ENCODE peak calls at places on chromosomes 4 and X, in ten cellular contexts. L is T-cell; W is endothelial cell; F is GM23248; S is T-helper 2 cell; V is suprapubic skin; T is stimulated activated CD4-positive, alpha-beta T cell treated with anti-CD3 and anti-CD28 coated beads, Interleukin-15, amount 100 ng/mL, for 48 hours; E is NCI-H774; C is smooth muscle cell of the brain vasculature; M is CD4-positive, alpha-beta T cell. Z is an unnamed sample.

GRCh38 chrX:22155126-22155525 is 117.6 kb upstream of the CBLL2 start:
- DNase-seq in E (no peak), V (no peak), C (no peak), S (no peak), W (no peak), F (no peak), L (no peak), M (no peak), T (no peak), Z (no peak)

GRCh38 chr4:137213372-137214173 is 318.7 kb downstream of the PCDH18 start:
- DNase-seq in S (no peak), M (no peak), L (no peak), C (no peak), V (no peak), W (no peak), F (peak; percentile 55), T (no peak), E (no peak), Z (no peak)

GRCh38 chrX:24934279-24934678 is 81.5 kb downstream of the ARX start:
- DNase-seq in V (no peak), F (no peak), E (no peak), S (no peak), L (no peak), T (no peak), W (no peak), C (no peak), M (no peak), Z (no peak)

GRCh38 chr4:83334425-83335241 is at the start of gene HPSE:
- DNase-seq in S (peak; percentile 63), F (peak; percentile 63), T (no peak), L (peak; percentile 69), W (peak; percentile 53), M (peak; percentile 54), C (no peak), V (peak; percentile 90), E (peak; percentile 57), Z (peak; percentile 82)

GRCh38 chr4:8940792-8941491 is 69.3 kb upstream of the HMX1 start:
- DNase-seq in V (no peak), C (no peak), M (no peak), W (peak; percentile 50), L (no peak), S (no peak), F (no peak), E (no peak), T (no peak), Z (peak; percentile 7)

GRCh38 chr4:73912191-73912590 is 43.0 kb downstream of the CXCL1 start:
- DNase-seq in F (no peak), E (no peak), C (no peak), M (no peak), T (no peak), S (no peak), L (no peak), W (no peak), V (no peak), Z (no peak)

GRCh38 chrX:110418220-110418856 is 59.7 kb downstream of the RTL9 start:
- DNase-seq in C (no peak), F (peak; percentile 79), E (no peak), W (peak; percentile 10), T (no peak), S (no peak), L (no peak), V (no peak), M (no peak), Z (no peak)

GRCh38 chr4:125254111-125254510 is 60.6 kb upstream of the FAT4 start:
- DNase-seq in V (no peak), M (no peak), F (peak; percentile 65), L (no peak), S (no peak), C (no peak), T (no peak), W (no peak), E (no peak), Z (no peak)

GRCh38 chrX:106437407-106437806 is 174.4 kb upstream of the RADX start:
- DNase-seq in L (no peak), F (no peak), E (no peak), T (no peak), W (no peak), V (no peak), S (no peak), C (no peak), M (no peak), Z (no peak)

GRCh38 chrX:153381684-153382532 is 19.2 kb downstream of the PNMA6E start:
- DNase-seq in C (peak; percentile 28), M (no peak), L (peak; percentile 16), W (peak; percentile 11), T (no peak), E (peak; percentile 74), F (peak; percentile 89), V (no peak), S (no peak), Z (no peak)

GRCh38 chrX:123920065-123920785 is 41.3 kb upstream of the STAG2 start:
- DNase-seq in S (no peak), C (no peak), M (no peak), V (no peak), T (no peak), F (peak; percentile 75), W (no peak), E (no peak), L (no peak), Z (no peak)

GRCh38 chrX:17549005-17549685 is 174.1 kb downstream of the NHS start:
- DNase-seq in S (no peak), T (no peak), E (no peak), M (no peak), F (no peak), C (no peak), V (no peak), L (no peak), W (no peak), Z (no peak)

GRCh38 chrX:15310117-15310516 is 5.3 kb downstream of the ASB11 start:
- DNase-seq in S (no peak), E (peak; percentile 46), W (no peak), L (no peak), C (no peak), M (no peak), F (peak; percentile 11), T (no peak), V (no peak), Z (no peak)